ENCODE peak calls at places on chromosome 2, in six cellular contexts. N, I, V, Q, S and P are unnamed samples.

GRCh38 chr2:55090702-55091101 is 40.5 kb upstream of the RTN4 start:
- DNase-seq in S (no peak), N (no peak), Q (peak; percentile 77), I (no peak), V (no peak), P (no peak)

GRCh38 chr2:157327621-157328102 is 2.0 kb upstream of the ERMN start:
- DNase-seq in N (peak; percentile 84), I (peak; percentile 77), V (peak; percentile 87), Q (peak; percentile 74), S (peak; percentile 68), P (peak; percentile 59)

GRCh38 chr2:147135401-147135800 is 709.4 kb upstream of the ACVR2A start:
- DNase-seq in S (no peak), I (no peak), V (no peak), Q (no peak), N (no peak), P (no peak)

GRCh38 chr2:7835693-7836680 is 845.9 kb upstream of the ID2 start:
- DNase-seq in Q (no peak), V (no peak), I (peak; percentile 2), S (no peak), N (no peak), P (no peak)

GRCh38 chr2:3483986-3484960 is 35.1 kb downstream of the ADI1 start:
- DNase-seq in Q (no peak), N (no peak), I (no peak), S (no peak), V (no peak), P (no peak)

GRCh38 chr2:153548536-153548935 is 70.0 kb upstream of the RPRM start:
- DNase-seq in V (no peak), I (no peak), S (no peak), Q (no peak), N (no peak), P (no peak)

GRCh38 chr2:27320958-27321543 is 1.8 kb downstream of the MPV17 start:
- DNase-seq in V (peak; percentile 95), N (no peak), Q (peak; percentile 99), I (no peak), S (no peak), P (no peak)

GRCh38 chr2:203579131-203579643 is 44.1 kb upstream of the RAPH1 start:
- DNase-seq in S (no peak), N (no peak), V (peak; percentile 93), I (no peak), Q (peak; percentile 84), P (no peak)

GRCh38 chr2:163641986-163642385 is 93.8 kb downstream of the FIGN start:
- DNase-seq in S (no peak), V (no peak), N (no peak), Q (peak; percentile 57), I (no peak), P (no peak)

GRCh38 chr2:226985227-226985946 is 149.5 kb downstream of the RHBDD1 start:
- DNase-seq in S (no peak), V (peak; percentile 62), Q (peak; percentile 83), N (no peak), I (peak; percentile 3), P (peak; percentile 31)

GRCh38 chr2:188835821-188836220 is 138.4 kb upstream of the COL3A1 start:
- DNase-seq in I (no peak), S (no peak), Q (no peak), V (no peak), N (no peak), P (no peak)

GRCh38 chr2:226995625-226996041 is 159.8 kb downstream of the RHBDD1 start:
- DNase-seq in V (no peak), S (no peak), I (no peak), N (peak; percentile 71), Q (peak; percentile 77), P (peak; percentile 14)

GRCh38 chr2:178241852-178242551 is 47.7 kb downstream of the OSBPL6 start:
- DNase-seq in I (no peak), V (peak; percentile 85), N (peak; percentile 78), Q (peak; percentile 97), S (no peak), P (peak; percentile 41)

GRCh38 chr2:7048762-7049294 is 131.6 kb downstream of the RNF144A start:
- DNase-seq in V (no peak), Q (no peak), I (no peak), N (no peak), S (no peak), P (no peak)

GRCh38 chr2:226073496-226073895 is 674.0 kb downstream of the NYAP2 start:
- DNase-seq in N (no peak), S (no peak), V (no peak), I (no peak), Q (no peak), P (no peak)

GRCh38 chr2:80259292-80259691 is 45.3 kb downstream of the LRRTM1 start:
- DNase-seq in N (no peak), Q (no peak), I (no peak), S (no peak), V (no peak), P (no peak)

GRCh38 chr2:25375989-25376545 is 34.3 kb upstream of the DNMT3A start:
- DNase-seq in I (no peak), N (peak; percentile 50), V (no peak), Q (no peak), S (no peak), P (no peak)

GRCh38 chr2:9824441-9824840 is 18.8 kb upstream of the TAF1B start:
- DNase-seq in S (no peak), Q (no peak), I (no peak), N (no peak), V (no peak), P (no peak)

GRCh38 chr2:33104052-33104623 is 157.4 kb downstream of the LTBP1 start:
- DNase-seq in V (no peak), Q (peak; percentile 73), S (no peak), I (no peak), N (no peak), P (no peak)

GRCh38 chr2:9991829-9992273 is 40.4 kb downstream of the GRHL1 start:
- DNase-seq in N (no peak), S (no peak), Q (no peak), V (no peak), I (no peak), P (no peak)

GRCh38 chr2:150136407-150136806 is 351.1 kb downstream of the RND3 start:
- DNase-seq in V (no peak), Q (no peak), I (no peak), N (no peak), S (no peak), P (no peak)

GRCh38 chr2:241207151-241207550 is 18.7 kb downstream of the ANO7 start:
- DNase-seq in Q (no peak), S (no peak), I (no peak), V (no peak), N (no peak), P (no peak)

GRCh38 chr2:204315236-204315662 is 230.0 kb upstream of the PARD3B start:
- DNase-seq in S (no peak), I (no peak), Q (peak; percentile 32), V (peak; percentile 40), N (no peak), P (no peak)

GRCh38 chr2:39724828-39725144 is 54.3 kb downstream of the THUMPD2 start:
- DNase-seq in Q (no peak), I (no peak), V (no peak), S (no peak), N (no peak), P (no peak)

GRCh38 chr2:49490710-49491109 is 336.4 kb upstream of the FSHR start:
- DNase-seq in S (no peak), I (no peak), N (no peak), Q (no peak), V (peak; percentile 47), P (no peak)

GRCh38 chr2:232588680-232589585 is 38.4 kb downstream of the EIF4E2 start:
- DNase-seq in V (peak; percentile 87), I (no peak), S (no peak), N (peak; percentile 74), Q (peak; percentile 86), P (no peak)

GRCh38 chr2:232586943-232587342 is 36.5 kb downstream of the EIF4E2 start:
- DNase-seq in V (no peak), N (no peak), S (no peak), I (no peak), Q (no peak), P (no peak)

GRCh38 chr2:232584238-232584637 is 33.7 kb downstream of the EIF4E2 start:
- DNase-seq in Q (no peak), S (no peak), V (no peak), I (no peak), N (no peak), P (no peak)

GRCh38 chr2:232588031-232588430 is 37.5 kb downstream of the EIF4E2 start:
- DNase-seq in I (no peak), V (no peak), S (no peak), Q (no peak), N (peak; percentile 56), P (no peak)

GRCh38 chr2:232587527-232587926 is 37.0 kb downstream of the EIF4E2 start:
- DNase-seq in Q (no peak), I (no peak), S (no peak), V (no peak), N (no peak), P (no peak)
- H3K27ac ChIP-seq in Q (no peak overlapping the region), I (no peak overlapping the region), S (no peak overlapping the region), V (no peak overlapping the region), N (no peak overlapping the region), P (no peak overlapping the region)

GRCh38 chr2:233406865-233407264 is 52.6 kb downstream of the DGKD start:
- DNase-seq in V (no peak), Q (no peak), I (no peak), S (no peak), N (no peak), P (no peak)

GRCh38 chr2:233411162-233411561 is 56.9 kb downstream of the DGKD start:
- DNase-seq in N (no peak), S (no peak), V (no peak), I (no peak), Q (no peak), P (no peak)

GRCh38 chr2:233410191-233410760 is 56.0 kb downstream of the DGKD start:
- DNase-seq in Q (no peak), N (peak; percentile 40), V (peak; percentile 46), S (no peak), I (no peak), P (no peak)

GRCh38 chr2:233409286-233409991 is 55.1 kb downstream of the DGKD start:
- DNase-seq in I (peak; percentile 58), N (peak; percentile 82), V (peak; percentile 47), Q (no peak), S (no peak), P (no peak)

GRCh38 chr2:233408366-233409285 is 54.3 kb downstream of the DGKD start:
- DNase-seq in Q (no peak), V (peak; percentile 31), I (no peak), N (peak; percentile 53), S (no peak), P (no peak)
- H3K27ac ChIP-seq in Q (no peak overlapping the region), V (peak overlapping the region; percentile 1), I (no peak overlapping the region), N (peak overlapping the region; percentile 75), S (peak overlapping the region; percentile 29), P (no peak overlapping the region)

DNA sequence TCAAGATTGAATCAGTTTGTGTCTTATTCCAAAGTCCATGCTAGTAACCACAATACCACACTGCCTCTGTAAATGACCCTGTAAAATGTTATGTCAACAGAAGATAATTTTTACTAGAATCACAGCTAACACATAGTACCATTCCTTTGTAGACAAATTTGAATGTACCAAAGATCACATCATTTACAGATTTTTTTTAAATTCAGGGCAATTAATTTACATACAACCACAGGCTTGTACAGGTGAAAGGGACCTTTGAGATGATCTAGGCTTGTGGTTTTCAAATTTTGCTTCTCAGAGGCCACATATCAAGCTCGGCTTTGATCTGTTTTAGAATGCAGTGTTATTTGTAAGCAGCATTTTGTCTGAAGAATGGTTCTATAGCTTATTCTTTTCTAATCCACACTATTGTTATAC is 63.8 kb upstream of the PPM1B start:
- DNase-seq in Q (no peak), V (no peak), N (no peak), S (no peak), I (no peak), P (no peak)
- H3K27ac ChIP-seq in Q (no peak overlapping the region), V (no peak overlapping the region), N (no peak overlapping the region), S (no peak overlapping the region), I (no peak overlapping the region), P (no peak overlapping the region)

GRCh38 chr2:219482674-219483405 is 15.9 kb upstream of the GMPPA start:
- DNase-seq in I (no peak), Q (no peak), S (no peak), N (no peak), V (no peak), P (no peak)
- H3K27ac ChIP-seq in I (no peak overlapping the region), Q (no peak overlapping the region), S (no peak overlapping the region), N (peak overlapping the region; percentile 96), V (no peak overlapping the region), P (peak overlapping the region; percentile 44)